ENCODE peak calls at places on chromosomes 12 and 14, in seven cellular contexts. P is sigmoid colon, M is cardiac muscle cell, O is cardiac fibroblast, A is HFF-Myc, B is uterus, J is stomach. H is an unnamed sample.

GRCh38 chr14:29410581-29410980 is 517.1 kb downstream of the PRKD1 start:
- DNase-seq in M (no peak), J (no peak), P (no peak), O (no peak), A (no peak), B (no peak), H (no peak)

GRCh38 chr12:25583545-25583944 is 30.5 kb upstream of the LMNTD1 start:
- DNase-seq in B (peak; percentile 35), P (no peak), O (peak; percentile 88), M (peak; percentile 67), J (no peak), A (no peak), H (no peak)

GRCh38 chr12:75827061-75827460 is 204.5 kb downstream of the PHLDA1 start:
- DNase-seq in J (no peak), M (no peak), A (no peak), B (no peak), P (no peak), O (no peak), H (no peak)

GRCh38 chr12:93614917-93615596 is 42.6 kb downstream of the SOCS2 start:
- DNase-seq in J (no peak), A (no peak), O (peak; percentile 58), P (no peak), B (no peak), M (peak; percentile 42), H (peak; percentile 42)

GRCh38 chr14:76936483-76936882 is 92.0 kb downstream of the IRF2BPL start:
- DNase-seq in P (peak; percentile 86), J (no peak), O (peak; percentile 80), M (no peak), B (peak; percentile 65), A (no peak), H (no peak)

GRCh38 chr12:6118891-6119568 is 5.4 kb downstream of the VWF start:
- DNase-seq in O (peak; percentile 22), P (no peak), A (no peak), J (no peak), M (no peak), B (no peak), H (no peak)

GRCh38 chr14:23494223-23494622 is 24.7 kb downstream of the NGDN start:
- DNase-seq in O (peak; percentile 74), B (no peak), P (no peak), M (peak; percentile 68), A (no peak), J (no peak), H (no peak)

GRCh38 chr14:37194698-37195097 is 3.0 kb upstream of the MIPOL1 start:
- DNase-seq in M (no peak), J (no peak), A (no peak), B (no peak), O (no peak), P (no peak), H (no peak)

GRCh38 chr12:57276935-57277563 is 26.1 kb upstream of the STAC3 start:
- DNase-seq in J (peak; percentile 57), M (peak; percentile 25), O (peak; percentile 57), P (no peak), B (no peak), A (no peak), H (no peak)

GRCh38 chr12:104460973-104461693 is 4.4 kb downstream of the CHST11 start:
- DNase-seq in O (no peak), A (no peak), J (no peak), B (no peak), P (no peak), M (no peak), H (no peak)

GRCh38 chr12:28998662-28999120 is 150.4 kb upstream of the FAR2 start:
- DNase-seq in O (peak; percentile 70), J (no peak), B (no peak), M (peak; percentile 2), A (peak; percentile 7), P (no peak), H (peak; percentile 22)

GRCh38 chr12:53770281-53770680 is 18.5 kb upstream of the CISTR start:
- DNase-seq in B (no peak), P (no peak), M (no peak), J (no peak), O (peak; percentile 48), A (peak; percentile 73), H (peak; percentile 89)

DNA sequence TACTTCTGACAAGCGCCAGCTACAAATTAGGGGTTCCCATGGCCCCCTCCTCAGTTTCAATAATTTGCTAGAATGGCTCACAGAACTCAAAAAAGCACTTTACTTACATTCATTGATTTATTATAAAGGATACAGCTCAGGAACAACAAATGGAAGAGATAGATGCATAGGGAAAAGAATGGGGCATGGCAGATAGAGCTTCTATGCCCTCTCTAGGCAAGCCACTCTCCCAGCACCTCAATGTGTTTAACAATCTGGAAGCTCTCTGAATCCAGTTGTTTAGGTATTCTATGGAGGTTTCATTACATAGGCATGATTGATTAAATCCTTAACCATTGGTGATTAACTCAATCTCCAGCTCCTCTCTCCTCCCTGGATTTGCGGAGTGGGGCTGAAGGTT is 184.5 kb upstream of the DAAM1 start:
- DNase-seq in J (no peak), O (peak; percentile 39), A (no peak), M (peak; percentile 14), P (no peak), B (no peak), H (no peak)
- TF ChIP-seq CTCF in J (no peak), O (peak; percentile 27), A (no peak), M (peak; percentile 47), P (no peak), B (no peak), H (peak; percentile 28)

GRCh38 chr12:9751204-9752144 is 9.2 kb downstream of the CD69 start:
- DNase-seq in A (no peak), P (no peak), O (peak; percentile 45), M (peak; percentile 49), B (no peak), J (no peak), H (no peak)
- H3K4me3 ChIP-seq in A (no peak overlapping the region), P (no peak overlapping the region), O (no peak overlapping the region), M (no peak overlapping the region), B (no peak overlapping the region), J (peak overlapping the region; percentile 25), H (no peak overlapping the region)

GRCh38 chr12:50765325-50765911 is 1.5 kb downstream of the ATF1 start:
- DNase-seq in P (no peak), J (peak; percentile 34), B (no peak), A (no peak), M (peak; percentile 45), O (peak; percentile 61), H (no peak)
- TF ChIP-seq CTCF in P (peak; percentile 68), J (peak; percentile 62), B (peak; percentile 74), A (peak; percentile 70), M (peak; percentile 65), O (peak; percentile 69), H (peak; percentile 66)

DNA sequence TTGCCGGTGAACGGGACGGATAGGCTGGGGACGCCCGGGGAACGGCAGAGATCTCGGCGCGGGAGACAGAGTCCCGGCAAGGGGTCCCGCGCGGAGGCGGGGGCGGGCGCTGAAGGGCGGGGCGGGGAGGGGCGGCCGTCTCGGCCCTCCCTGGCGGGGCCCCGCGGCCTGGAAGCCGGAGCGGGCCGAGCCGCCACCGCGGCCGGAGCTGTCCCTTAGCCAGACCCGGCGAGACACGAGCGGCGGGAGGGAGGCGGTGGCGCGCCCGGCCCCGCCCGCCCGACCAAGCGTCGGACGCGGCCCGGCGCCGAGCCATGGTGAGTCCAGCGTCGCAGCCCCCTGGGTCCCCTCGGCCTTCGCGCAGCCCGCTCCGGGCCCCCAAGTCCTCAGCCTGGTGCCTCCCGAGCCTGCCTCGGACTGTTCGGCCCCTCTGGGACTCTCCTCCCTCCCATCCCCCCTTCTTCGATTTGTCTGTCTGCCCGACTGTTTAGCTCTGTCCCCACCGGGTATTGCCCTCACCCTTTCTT is at the start of gene ARHGEF40:
- DNase-seq in P (no peak), J (peak; percentile 74), O (peak; percentile 54), A (no peak), M (peak; percentile 88), B (peak; percentile 75), H (no peak)
- H3K4me3 ChIP-seq in P (peak within 1 kb of the TSS; percentile 85), J (peak within 1 kb of the TSS; percentile 78), O (peak within 1 kb of the TSS; percentile 67), A (peak within 1 kb of the TSS; percentile 83), M (peak within 1 kb of the TSS; percentile 85), B (peak within 1 kb of the TSS; percentile 63), H (peak within 1 kb of the TSS; percentile 90)

GRCh38 chr14:105646175-105646574 is 119.8 kb downstream of the TMEM121 start:
- DNase-seq in P (no peak), J (no peak), B (no peak), O (no peak), M (no peak), A (no peak), H (no peak)

GRCh38 chr14:105647784-105648608 is 121.6 kb downstream of the TMEM121 start:
- DNase-seq in P (no peak), O (no peak), M (no peak), J (no peak), B (no peak), A (no peak), H (no peak)
- TF ChIP-seq CTCF in P (no peak), O (no peak), M (no peak), J (no peak), B (no peak), A (no peak), H (no peak)

DNA sequence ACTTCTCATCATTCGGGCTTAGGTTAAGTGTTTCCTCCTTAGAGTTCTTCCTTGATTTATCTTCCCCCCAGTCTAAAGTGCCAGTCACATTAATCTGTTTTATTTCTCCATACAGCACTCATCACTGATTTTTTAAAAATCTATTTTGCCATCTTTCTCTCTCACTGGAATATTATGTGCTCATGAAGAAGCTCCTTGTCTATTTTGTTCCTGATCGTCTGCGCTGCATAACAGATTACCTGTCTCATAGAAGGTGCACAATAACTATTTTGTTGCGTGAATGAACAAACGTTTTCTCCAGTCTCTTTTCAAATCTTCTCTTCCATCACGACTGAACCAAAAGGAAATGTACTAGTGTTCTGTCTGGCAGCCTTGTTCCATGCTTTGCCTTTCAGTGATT is 2.7 kb downstream of the ERP29 start:
- DNase-seq in J (no peak), B (no peak), M (no peak), P (no peak), O (no peak), A (no peak), H (no peak)
- H3K4me3 ChIP-seq in J (no peak overlapping the region), B (no peak overlapping the region), M (no peak overlapping the region), P (no peak overlapping the region), O (no peak overlapping the region), A (no peak overlapping the region), H (no peak overlapping the region)

DNA sequence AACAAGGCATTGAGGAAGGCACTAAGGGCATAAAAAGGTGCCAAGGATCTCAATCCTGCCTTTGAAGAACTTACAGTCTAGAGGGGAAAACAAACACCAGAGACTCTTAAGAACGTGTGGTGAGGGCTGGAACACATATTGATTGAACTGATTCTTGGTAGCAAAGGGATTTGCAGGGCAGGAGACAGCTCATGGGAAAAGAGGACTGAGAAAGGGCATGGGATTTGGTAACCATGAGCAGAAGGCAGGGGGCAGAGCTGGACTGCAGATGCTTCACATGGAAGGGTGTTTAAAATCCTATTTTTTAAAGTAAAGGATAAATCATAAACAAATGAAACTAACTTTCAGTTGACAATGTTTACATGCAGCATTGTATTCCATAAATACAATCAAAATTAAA is 203.1 kb downstream of the ITPR2 start:
- DNase-seq in B (peak; percentile 24), P (no peak), J (no peak), A (no peak), M (no peak), O (peak; percentile 52), H (no peak)
- TF ChIP-seq CTCF in B (peak; percentile 34), P (peak; percentile 61), J (no peak), A (peak; percentile 43), M (peak; percentile 44), O (peak; percentile 66), H (peak; percentile 58)

H was measured in astrocyte of the cerebellum.